ENCODE peak calls at places on chromosomes 11 and 22, in nine cellular contexts. I, F, E, S, N, V, T, X and A are unnamed samples. For H3K36me3, the result is how much of the 10 kb centered on the place peaks cover.

GRCh38 chr11:590997-591396 is 14.7 kb downstream of the PHRF1 start:
- DNase-seq in S (no peak), V (no peak), E (no peak), T (no peak), F (no peak), N (no peak), I (no peak), X (no peak), A (no peak)

GRCh38 chr11:45599161-45599943 is 66.1 kb downstream of the CHST1 start:
- DNase-seq in E (peak), F (no peak), I (no peak), S (no peak), N (no peak), T (no peak), V (no peak), X (no peak), A (no peak)

GRCh38 chr11:63937713-63938480 is 905 bp upstream of the NAA40 start:
- DNase-seq in E (peak), S (no peak), N (no peak), V (peak), I (no peak), X (peak), T (peak), F (peak), A (peak)

GRCh38 chr11:119624102-119624615 is 104.8 kb downstream of the NECTIN1 start:
- DNase-seq in N (no peak), X (no peak), T (peak), V (peak), S (no peak), F (peak), E (no peak), I (no peak), A (no peak)

GRCh38 chr11:12137005-12137690 is 26.8 kb downstream of the MICAL2 start:
- DNase-seq in X (peak), V (no peak), I (no peak), F (peak), S (no peak), E (peak), T (peak), N (no peak), A (peak)

GRCh38 chr11:36296925-36297604 is 977 bp downstream of the PRR5L start:
- DNase-seq in F (peak), S (peak), X (no peak), V (no peak), E (peak), T (no peak), I (no peak), N (no peak), A (peak)

GRCh38 chr11:122036022-122036421 is 80.0 kb downstream of the BLID start:
- DNase-seq in E (no peak), F (no peak), N (no peak), I (no peak), V (no peak), X (no peak), T (no peak), S (no peak), A (no peak)

GRCh38 chr11:33891714-33892327 is at the start of gene LMO2:
- DNase-seq in S (no peak), E (no peak), N (no peak), I (no peak), F (no peak), T (no peak), V (peak), X (no peak), A (no peak)

GRCh38 chr11:45577755-45578154 is 87.7 kb downstream of the CHST1 start:
- DNase-seq in E (no peak), X (no peak), F (no peak), V (no peak), I (no peak), S (no peak), T (peak), N (no peak), A (no peak)

GRCh38 chr11:104328514-104328912 is 164.6 kb upstream of the PDGFD start:
- DNase-seq in T (no peak), V (no peak), E (peak), F (no peak), S (no peak), X (no peak), N (no peak), I (no peak), A (no peak)

GRCh38 chr11:70833011-70833410 is 419.4 kb downstream of the SHANK2 start:
- DNase-seq in V (no peak), E (no peak), X (no peak), I (no peak), F (no peak), N (peak), T (no peak), S (no peak), A (no peak)

GRCh38 chr22:47190957-47191323 is 428.5 kb downstream of the TBC1D22A start:
- DNase-seq in N (no peak), I (no peak), X (peak), E (no peak), V (no peak), F (no peak), T (no peak), S (no peak), A (no peak)

GRCh38 chr22:38652858-38653257 is 3.3 kb downstream of the FAM227A start:
- DNase-seq in F (no peak), T (no peak), N (no peak), V (no peak), X (no peak), I (peak), S (no peak), E (peak), A (peak)

GRCh38 chr22:26535499-26535898 is 23.2 kb upstream of the TFIP11 start:
- DNase-seq in V (no peak), X (no peak), N (no peak), E (no peak), S (no peak), T (no peak), F (no peak), I (no peak), A (no peak)

GRCh38 chr11:72848846-72849466 is 34.7 kb downstream of the ATG16L2 start:
- DNase-seq in N (no peak), V (peak), S (peak), E (peak), X (no peak), T (peak), F (peak), I (peak), A (no peak)

GRCh38 chr22:41787331-41787730 is 13.1 kb upstream of the CCDC134 start:
- DNase-seq in N (no peak), V (no peak), T (no peak), X (no peak), F (no peak), S (no peak), I (no peak), E (no peak), A (no peak)

DNA sequence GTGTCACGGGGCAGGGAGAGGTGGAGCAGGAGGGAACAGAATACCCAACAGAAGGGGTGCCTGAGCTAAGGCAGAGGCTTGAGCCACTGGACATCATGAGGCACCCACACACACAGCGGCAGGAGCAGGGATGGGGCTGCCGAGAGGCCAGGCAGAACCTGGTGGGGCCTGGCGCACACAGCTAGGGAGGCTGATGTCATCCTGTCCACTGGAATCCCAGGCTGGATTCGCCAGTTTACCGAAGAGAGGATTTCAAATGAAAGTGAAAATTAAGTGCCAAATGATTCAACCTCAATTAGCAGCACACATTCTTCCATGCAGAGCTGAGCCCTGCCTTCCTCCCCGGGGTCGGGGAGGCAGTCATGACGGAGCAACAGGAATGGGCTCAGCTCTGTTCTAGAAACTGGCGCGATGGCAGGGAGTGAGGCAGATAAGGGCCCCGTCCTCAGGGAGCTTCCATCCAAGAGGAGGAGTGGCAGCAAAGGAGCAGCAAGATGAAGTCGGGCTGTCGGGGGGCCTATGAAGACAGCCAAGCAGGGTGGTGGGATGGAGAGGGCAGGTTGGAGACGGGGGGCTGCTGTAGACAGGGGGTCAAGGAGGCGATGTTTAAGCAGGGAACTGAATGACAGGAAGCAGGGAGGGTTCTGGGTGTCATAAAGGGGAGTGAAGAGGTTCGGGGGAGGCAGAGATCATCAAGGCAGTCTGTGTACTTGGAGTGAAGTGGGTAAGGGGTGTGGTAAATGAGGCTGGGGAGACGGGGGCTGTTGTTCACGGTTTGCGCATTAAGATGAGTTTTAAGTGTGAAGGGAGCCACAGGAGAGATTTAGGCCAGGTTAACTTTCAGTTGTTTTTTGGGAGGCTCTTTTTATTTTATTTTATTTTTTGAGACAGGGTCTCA is 6.4 kb downstream of the RAC2 start:
- DNase-seq in X (no peak), N (no peak), T (peak), I (no peak), F (no peak), E (no peak), V (no peak), S (no peak), A (no peak)
- H3K36me3 ChIP-seq in X (under half), N (under half), T (under half), I (under half), F (under half), E (under half), V (half or more), S (under half), A (under half)

GRCh38 chr11:62799486-62799885 is 5.8 kb downstream of the NXF1 start:
- DNase-seq in T (no peak), F (no peak), E (no peak), V (no peak), S (no peak), I (no peak), N (no peak), X (no peak), A (no peak)

GRCh38 chr11:62805044-62805892 is at the start of gene NXF1:
- DNase-seq in E (peak), T (peak), V (peak), X (peak), S (peak), F (peak), I (peak), N (peak), A (peak)

GRCh38 chr11:62796281-62796680 is 4.5 kb upstream of the TMEM223 start:
- DNase-seq in N (no peak), I (no peak), X (no peak), T (no peak), F (no peak), V (no peak), S (no peak), E (peak), A (no peak)

GRCh38 chr11:62804310-62805043 is 763 bp downstream of the NXF1 start:
- DNase-seq in T (no peak), X (no peak), E (peak), N (no peak), S (peak), V (peak), I (peak), F (no peak), A (no peak)

GRCh38 chr11:62801071-62801470 is 4.2 kb downstream of the NXF1 start:
- DNase-seq in V (no peak), F (no peak), I (no peak), N (no peak), T (no peak), S (no peak), X (no peak), E (peak), A (no peak)
- H3K36me3 ChIP-seq in V (half or more), F (under half), I (under half), N (under half), T (under half), S (under half), X (under half), E (half or more), A (under half)

DNA sequence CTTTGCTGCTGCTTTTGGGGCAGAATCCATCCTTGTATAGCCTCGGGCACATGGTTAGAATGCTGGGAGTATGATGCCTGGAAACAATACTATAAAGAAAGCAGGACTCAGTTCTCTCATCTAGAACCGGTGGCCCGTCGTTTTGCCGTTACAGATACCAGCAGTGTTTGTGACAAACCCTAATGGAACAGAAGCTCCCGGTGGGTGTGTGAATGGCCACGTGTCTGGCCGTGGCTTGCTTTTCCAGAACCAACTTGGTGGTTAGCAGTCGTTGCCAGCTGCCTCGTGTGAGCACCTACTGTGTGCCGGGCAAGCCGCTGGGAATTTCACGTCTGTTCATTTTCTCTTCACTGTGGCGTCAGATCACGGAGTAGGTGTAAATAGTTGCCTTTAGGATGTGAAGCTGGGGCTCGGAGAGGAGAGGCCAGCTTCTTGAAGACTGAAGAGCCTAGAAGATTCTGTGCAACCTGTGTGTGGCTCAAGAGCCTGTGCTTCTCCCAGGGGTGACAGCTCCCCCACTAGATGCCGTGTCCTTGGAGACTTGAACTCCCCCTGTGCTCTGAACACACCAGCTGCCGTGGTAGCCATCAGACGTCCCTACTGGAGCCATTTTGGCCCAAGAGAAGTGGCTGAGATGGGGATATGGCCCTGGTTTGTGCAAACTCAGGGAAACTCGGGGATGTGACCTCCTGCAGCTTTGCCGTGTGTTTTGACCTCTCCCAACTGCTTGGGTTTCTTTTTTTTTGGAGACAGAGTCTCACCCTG is 57.5 kb upstream of the PPARA start:
- DNase-seq in X (peak), V (no peak), S (no peak), F (no peak), I (no peak), E (peak), N (no peak), T (no peak), A (no peak)
- H3K36me3 ChIP-seq in X (under half), V (under half), S (under half), F (under half), I (under half), E (under half), N (under half), T (under half), A (under half)

DNA sequence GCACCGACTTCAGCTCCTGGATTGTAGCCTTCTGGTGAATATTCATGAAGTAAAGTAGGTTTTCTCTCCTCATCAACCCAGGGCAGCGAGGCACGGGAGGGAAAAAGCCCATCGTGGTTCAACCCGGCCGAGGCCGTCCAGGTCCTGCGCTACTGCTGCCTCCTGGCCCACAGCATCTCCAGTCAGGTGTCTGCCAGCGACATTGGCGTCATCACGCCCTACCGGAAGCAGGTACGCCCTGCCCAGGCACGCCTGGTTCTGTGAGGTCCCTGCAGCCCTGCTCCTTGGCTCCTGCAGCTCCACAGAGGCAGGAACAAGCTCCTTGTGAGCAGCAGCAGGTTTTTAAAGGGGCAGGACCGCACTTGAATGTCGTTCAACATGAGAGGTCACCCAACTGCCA is 12.6 kb upstream of the PANX2 start:
- DNase-seq in T (peak), E (peak), V (no peak), N (no peak), F (peak), X (no peak), S (no peak), I (no peak), A (peak)
- H3K36me3 ChIP-seq in T (under half), E (under half), V (under half), N (under half), F (under half), X (under half), S (under half), I (under half), A (under half)

DNA sequence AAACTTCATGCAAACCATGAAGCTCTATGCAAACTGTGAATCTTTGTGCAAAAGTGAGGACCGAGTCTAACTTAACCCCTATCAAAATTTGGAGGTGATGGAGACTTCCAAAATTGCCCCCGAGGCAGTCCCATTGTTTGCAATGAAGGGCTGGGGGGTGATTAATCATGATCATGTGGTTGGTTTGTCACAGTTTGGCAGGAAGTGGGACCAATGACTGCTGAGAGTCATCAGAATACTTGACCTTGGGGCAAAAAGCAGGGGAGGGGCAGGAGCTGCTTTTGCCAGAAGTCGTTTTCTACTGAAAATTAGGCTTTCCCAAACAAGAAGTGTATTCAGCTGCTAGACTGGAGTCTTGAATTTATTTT is 23.2 kb downstream of the FZD4 start:
- DNase-seq in N (no peak), E (peak), S (no peak), I (no peak), X (no peak), F (no peak), V (peak), T (no peak), A (no peak)
- H3K36me3 ChIP-seq in N (under half), E (under half), S (under half), I (under half), X (under half), F (under half), V (under half), T (under half), A (under half)

GRCh38 chr22:20448630-20449029 is 11.0 kb upstream of the SCARF2 start:
- DNase-seq in E (peak), X (no peak), I (no peak), F (no peak), S (no peak), V (no peak), N (no peak), T (no peak), A (no peak)
- H3K36me3 ChIP-seq in E (under half), X (under half), I (under half), F (under half), S (under half), V (under half), N (under half), T (under half), A (under half)

DNA sequence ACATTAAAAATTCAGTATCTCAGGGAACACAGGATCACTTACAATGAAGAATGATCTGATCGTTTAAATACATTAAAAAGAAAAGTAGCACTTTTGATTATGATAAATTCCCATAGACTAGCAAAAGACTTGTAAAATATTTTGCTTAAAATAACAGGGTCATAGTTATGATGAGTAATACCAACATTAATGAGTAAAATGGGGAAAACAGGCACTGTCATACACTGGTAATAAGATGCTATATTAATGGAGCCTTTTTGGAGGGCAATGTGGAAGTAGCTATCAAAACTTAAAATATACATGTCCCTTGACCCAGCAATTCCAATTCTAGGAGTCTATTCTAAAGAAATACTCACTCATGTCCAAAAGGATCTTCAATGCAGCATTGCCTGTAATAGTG is 61.8 kb upstream of the CLNS1A start:
- DNase-seq in X (no peak), I (no peak), T (no peak), E (no peak), N (no peak), V (no peak), F (no peak), S (no peak), A (no peak)
- H3K36me3 ChIP-seq in X (under half), I (under half), T (under half), E (under half), N (under half), V (half or more), F (under half), S (under half), A (under half)

GRCh38 chr11:118511576-118511975 is 15.7 kb upstream of the TTC36 start:
- DNase-seq in X (no peak), N (no peak), T (no peak), I (no peak), S (no peak), V (no peak), F (no peak), E (no peak), A (no peak)
- H3K36me3 ChIP-seq in X (under half), N (half or more), T (under half), I (under half), S (under half), V (half or more), F (under half), E (under half), A (under half)